ENCODE peak calls at places on chromosomes 6 and 20, in four cellular contexts. S is neural progenitor cell, P is GM23248, E is hepatocyte. A is an unnamed sample.

GRCh38 chr6:159879829-159880228 is 11.0 kb upstream of the MAS1 start:
- DNase-seq in S (no peak), P (no peak), E (no peak), A (no peak)

GRCh38 chr6:87900160-87900698 is 147.4 kb upstream of the SPACA1 start:
- DNase-seq in E (no peak), P (no peak), S (no peak), A (no peak)

GRCh38 chr6:36752886-36753506 is 55.4 kb downstream of the RAB44 start:
- DNase-seq in S (no peak), P (no peak), E (no peak), A (no peak)

GRCh38 chr6:110002676-110003075 is 24.6 kb downstream of the GPR6 start:
- DNase-seq in E (no peak), P (peak), S (no peak), A (peak)

GRCh38 chr20:31475032-31475431 is at the start of the genes DEFB124 and REM1:
- DNase-seq in E (no peak), P (no peak), S (peak), A (no peak)

GRCh38 chr6:144434308-144434990 is 149.3 kb downstream of the UTRN start:
- DNase-seq in S (no peak), E (no peak), P (peak), A (peak)

GRCh38 chr20:46031701-46032254 is 2.8 kb downstream of the SLC12A5 start:
- DNase-seq in S (peak), E (no peak), P (peak), A (peak)

GRCh38 chr6:43725643-43726580 is 38.3 kb upstream of the MRPS18A start:
- DNase-seq in S (no peak), P (no peak), E (no peak), A (no peak)

GRCh38 chr20:62500237-62500864 is 24.6 kb upstream of the GATA5 start:
- DNase-seq in S (peak), P (peak), E (peak), A (peak)

GRCh38 chr6:27791182-27791939 is 120.8 kb downstream of the OR2B2 start:
- DNase-seq in S (peak), E (peak), P (peak), A (peak)

GRCh38 chr20:9150632-9151031 is 81.7 kb downstream of the PLCB4 start:
- DNase-seq in S (no peak), E (no peak), P (no peak), A (no peak)

GRCh38 chr20:9068896-9069663 is at the start of gene PLCB4:
- DNase-seq in E (peak), P (peak), S (peak), A (peak)

GRCh38 chr6:7697820-7698623 is 27.9 kb upstream of the BMP6 start:
- DNase-seq in P (peak), E (peak), S (no peak), A (peak)
- H3K27ac ChIP-seq in P (peak), E (peak), S (no peak), A (peak)

GRCh38 chr6:116370328-116370716 is 425 bp upstream of the DSE start:
- DNase-seq in E (no peak), P (no peak), S (no peak), A (no peak)
- TF ChIP-seq EZH2phosphoT487 in E (no peak), P (no peak), S (no peak), A (no peak)

GRCh38 chr20:53915459-53916172 is 154.8 kb downstream of the BCAS1 start:
- DNase-seq in P (peak), S (peak), E (peak), A (peak)

GRCh38 chr20:53918010-53918311 is 152.4 kb downstream of the BCAS1 start:
- DNase-seq in S (no peak), P (no peak), E (no peak), A (no peak)

GRCh38 chr20:53916173-53916512 is 154.3 kb downstream of the BCAS1 start:
- DNase-seq in S (no peak), E (no peak), P (no peak), A (no peak)

GRCh38 chr20:53918949-53919361 is 151.4 kb downstream of the BCAS1 start:
- DNase-seq in E (no peak), P (no peak), S (peak), A (no peak)

GRCh38 chr20:53917145-53918009 is 153.0 kb downstream of the BCAS1 start:
- DNase-seq in P (peak), S (no peak), E (no peak), A (peak)
- H3K27ac ChIP-seq in P (peak), S (peak), E (peak), A (peak)

GRCh38 chr6:85357651-85358050 is 92.2 kb upstream of the NT5E start:
- DNase-seq in S (no peak), P (no peak), E (no peak), A (peak)
- TF ChIP-seq EZH2phosphoT487 in S (no peak), P (no peak), E (no peak), A (no peak)